ENCODE peak calls at places on chromosome 12, in five cellular contexts. W, B, D, H and G are unnamed samples.

GRCh38 chr12:32155911-32156585 is 49.4 kb downstream of the BICD1 start:
- DNase-seq in W (no peak), B (no peak), D (no peak), H (no peak), G (no peak)

GRCh38 chr12:13204428-13204827 is 7.9 kb downstream of the EMP1 start:
- DNase-seq in W (no peak), B (peak; percentile 78), D (no peak), H (no peak), G (no peak)

GRCh38 chr12:69042970-69043369 is 110.0 kb upstream of the CPM start:
- DNase-seq in W (no peak), B (no peak), D (no peak), H (no peak), G (no peak)

GRCh38 chr12:108112815-108113556 is 16.1 kb upstream of the WSCD2 start:
- DNase-seq in W (no peak), B (no peak), D (no peak), H (no peak), G (peak; percentile 82)

GRCh38 chr12:55037349-55037748 is 17.6 kb downstream of the NEUROD4 start:
- DNase-seq in W (no peak), B (no peak), D (no peak), H (no peak), G (no peak)

GRCh38 chr12:114721266-114721665 is 37.3 kb upstream of the TBX3 start:
- DNase-seq in W (no peak), B (no peak), D (no peak), H (no peak), G (no peak)

GRCh38 chr12:112340235-112340634 is 42.0 kb downstream of the HECTD4 start:
- DNase-seq in W (no peak), B (no peak), D (no peak), H (no peak), G (no peak)

GRCh38 chr12:130655010-130655409 is 61.1 kb downstream of the RIMBP2 start:
- DNase-seq in W (no peak), B (no peak), D (no peak), H (no peak), G (no peak)

GRCh38 chr12:96456265-96456974 is 33.0 kb upstream of the CFAP54 start:
- DNase-seq in W (no peak), B (no peak), D (no peak), H (no peak), G (no peak)

GRCh38 chr12:105317942-105318614 is 12.4 kb upstream of the C12orf75 start:
- DNase-seq in W (no peak), B (no peak), D (no peak), H (no peak), G (no peak)

GRCh38 chr12:105319691-105320209 is 10.7 kb upstream of the C12orf75 start:
- DNase-seq in W (no peak), B (no peak), D (no peak), H (no peak), G (no peak)

GRCh38 chr12:105322070-105322469 is 8.4 kb upstream of the C12orf75 start:
- DNase-seq in W (no peak), B (peak; percentile 83), D (no peak), H (no peak), G (no peak)

GRCh38 chr12:105318651-105319483 is 11.6 kb upstream of the C12orf75 start:
- DNase-seq in W (no peak), B (no peak), D (no peak), H (no peak), G (no peak)

DNA sequence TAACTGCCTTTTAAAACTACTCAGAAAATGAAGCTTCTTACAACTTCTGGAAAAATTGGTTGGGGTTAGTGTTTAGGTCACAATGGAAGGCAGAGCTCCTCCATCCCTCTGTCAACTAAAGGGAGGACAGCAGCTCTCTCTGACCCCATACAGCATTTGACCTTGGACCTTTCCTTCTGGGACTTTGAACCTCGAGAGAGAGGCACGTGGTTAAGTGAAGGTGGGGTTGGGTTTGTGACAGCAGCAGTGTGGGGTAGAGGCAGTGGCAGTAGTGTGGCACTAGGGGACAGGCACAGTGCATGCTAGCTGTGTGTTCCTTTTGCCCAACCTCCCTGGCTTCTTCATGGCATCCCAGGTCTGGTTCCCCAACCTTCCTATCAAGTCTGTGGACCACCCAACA is 9.4 kb upstream of the C12orf75 start:
- DNase-seq in W (no peak), B (no peak), D (no peak), H (no peak), G (no peak)
- TF ChIP-seq CTCF in W (no peak), B (no peak), D (no peak), H (no peak), G (no peak)

GRCh38 chr12:26402648-26403047 is 207.3 kb downstream of the SSPN start:
- DNase-seq in W (no peak), B (no peak), D (no peak), H (no peak), G (no peak)
- TF ChIP-seq CTCF in W (no peak), B (no peak), D (no peak), H (peak; percentile 42), G (no peak)

DNA sequence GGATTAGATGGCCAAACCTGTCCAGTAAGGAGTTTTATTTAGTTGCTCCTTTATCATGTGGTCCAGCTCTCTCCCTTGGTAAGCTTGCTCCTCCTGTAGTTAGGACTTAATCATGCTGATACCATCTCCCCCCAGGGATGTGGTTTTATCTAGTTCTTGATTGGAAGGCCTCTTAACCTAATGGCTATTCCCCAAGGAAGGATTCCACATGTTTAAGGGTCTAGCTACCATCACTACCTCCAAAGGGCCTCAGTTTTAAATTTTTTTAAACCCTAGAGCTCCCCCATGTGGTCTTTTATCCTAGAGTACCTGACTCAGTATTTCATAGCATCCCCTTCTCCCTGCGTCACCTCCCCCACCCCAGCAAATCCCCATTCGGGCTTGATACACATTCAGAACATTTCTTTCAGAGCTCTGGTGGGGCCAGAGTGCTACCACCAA is 22.5 kb downstream of the MAP3K12 start:
- DNase-seq in W (no peak), B (peak; percentile 66), D (no peak), H (no peak), G (peak; percentile 48)
- TF ChIP-seq CTCF in W (no peak), B (peak; percentile 37), D (no peak), H (peak; percentile 36), G (peak; percentile 41)

GRCh38 chr12:38669081-38669480 is 236.3 kb downstream of the CPNE8 start:
- DNase-seq in W (no peak), B (no peak), D (no peak), H (no peak), G (no peak)

GRCh38 chr12:38666425-38666824 is 239.0 kb downstream of the CPNE8 start:
- DNase-seq in W (no peak), B (no peak), D (no peak), H (no peak), G (no peak)

GRCh38 chr12:38669530-38669929 is 235.9 kb downstream of the CPNE8 start:
- DNase-seq in W (no peak), B (no peak), D (no peak), H (no peak), G (peak; percentile 77)

GRCh38 chr12:38662851-38663250 is 242.5 kb downstream of the CPNE8 start:
- DNase-seq in W (no peak), B (peak; percentile 45), D (no peak), H (no peak), G (peak; percentile 44)

DNA sequence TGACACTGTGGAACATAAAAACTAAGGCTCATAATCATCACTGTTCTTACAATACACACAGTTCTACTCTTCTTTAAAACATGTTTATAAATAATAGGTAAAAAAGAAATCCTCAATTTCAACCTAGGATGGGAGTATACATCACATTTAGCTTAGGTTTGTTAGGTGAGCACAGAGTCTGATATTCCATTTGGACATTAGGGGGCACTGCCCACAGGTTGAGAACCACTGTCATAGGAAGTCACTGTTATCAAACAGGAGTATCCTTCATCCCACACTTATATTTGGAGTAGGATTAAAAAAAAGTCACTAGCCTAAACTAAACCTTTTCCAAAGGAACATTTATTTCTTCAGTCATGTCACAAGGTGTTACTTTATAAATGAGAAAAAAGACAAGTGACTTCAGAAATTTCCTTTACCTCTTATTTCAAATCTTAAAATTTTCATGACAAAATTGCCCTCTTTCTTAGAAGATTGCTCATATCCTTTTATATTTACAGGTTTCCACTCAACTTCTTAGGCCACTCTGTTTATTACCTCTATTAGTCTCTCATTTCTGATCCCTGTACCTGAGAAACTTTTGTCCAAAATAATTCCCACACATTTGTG is 240.6 kb downstream of the CPNE8 start:
- DNase-seq in W (no peak), B (peak; percentile 37), D (no peak), H (no peak), G (peak; percentile 34)
- TF ChIP-seq CTCF in W (no peak), B (peak; percentile 77), D (no peak), H (peak; percentile 54), G (peak; percentile 59)